ENCODE peak calls at places on chromosomes 13 and 19, in six cellular contexts. One of them, this sample, is unnamed.

GRCh38 chr13:101691326-101691725 is 238.9 kb downstream of the ITGBL1 start:
- DNase-seq in lower leg skin: no peak
- DNase-seq in ovary: no peak
- DNase-seq in IMR-90: no peak
- DNase-seq in body of pancreas: no peak
- DNase-seq in esophagus squamous epithelium: no peak
- DNase-seq in this sample: no peak

GRCh38 chr13:93922063-93922462 is 557.4 kb downstream of the DCT start:
- DNase-seq in esophagus squamous epithelium: no peak
- DNase-seq in IMR-90: no peak
- DNase-seq in body of pancreas: no peak
- DNase-seq in lower leg skin: no peak
- DNase-seq in ovary: no peak
- DNase-seq in this sample: no peak

GRCh38 chr13:42119091-42119490 is 70.6 kb downstream of the DGKH start:
- DNase-seq in body of pancreas: no peak
- DNase-seq in esophagus squamous epithelium: no peak
- DNase-seq in ovary: no peak
- DNase-seq in lower leg skin: no peak
- DNase-seq in IMR-90: no peak
- DNase-seq in this sample: no peak

GRCh38 chr19:14371321-14371821 is 9.9 kb upstream of the ADGRE5 start:
- DNase-seq in lower leg skin: no peak
- DNase-seq in body of pancreas: no peak
- DNase-seq in esophagus squamous epithelium: no peak
- DNase-seq in ovary: no peak
- DNase-seq in IMR-90: no peak
- DNase-seq in this sample: no peak

GRCh38 chr19:44687898-44688297 is 11.1 kb upstream of the CEACAM16 start:
- DNase-seq in IMR-90: no peak
- DNase-seq in ovary: no peak
- DNase-seq in body of pancreas: no peak
- DNase-seq in lower leg skin: no peak
- DNase-seq in esophagus squamous epithelium: no peak
- DNase-seq in this sample: no peak

GRCh38 chr19:51626675-51627074 is 3.5 kb downstream of the SIGLEC5 start:
- DNase-seq in lower leg skin: no peak
- DNase-seq in body of pancreas: no peak
- DNase-seq in ovary: no peak
- DNase-seq in esophagus squamous epithelium: no peak
- DNase-seq in IMR-90: no peak
- DNase-seq in this sample: no peak

GRCh38 chr19:50431343-50432220 is 1.1 kb upstream of the MYBPC2 start:
- DNase-seq in lower leg skin: peak; percentile 78
- DNase-seq in ovary: peak; percentile 90
- DNase-seq in esophagus squamous epithelium: no peak
- DNase-seq in body of pancreas: peak; percentile 86
- DNase-seq in IMR-90: peak; percentile 57
- DNase-seq in this sample: peak; percentile 92

GRCh38 chr13:112696869-112697465 is 7.1 kb downstream of the ATP11A start:
- DNase-seq in esophagus squamous epithelium: no peak
- DNase-seq in lower leg skin: no peak
- DNase-seq in body of pancreas: no peak
- DNase-seq in IMR-90: no peak
- DNase-seq in ovary: peak; percentile 14
- DNase-seq in this sample: no peak

GRCh38 chr13:67175836-67176235 is 54.3 kb downstream of the PCDH9 start:
- DNase-seq in esophagus squamous epithelium: no peak
- DNase-seq in lower leg skin: no peak
- DNase-seq in IMR-90: no peak
- DNase-seq in ovary: no peak
- DNase-seq in body of pancreas: no peak
- DNase-seq in this sample: no peak

GRCh38 chr19:49017666-49018351 is 918 bp upstream of the LHB start:
- DNase-seq in IMR-90: peak; percentile 45
- DNase-seq in body of pancreas: peak; percentile 59
- DNase-seq in ovary: peak; percentile 54
- DNase-seq in esophagus squamous epithelium: no peak
- DNase-seq in lower leg skin: no peak
- DNase-seq in this sample: peak; percentile 59

GRCh38 chr19:49014123-49014869 is 2.6 kb downstream of the LHB start:
- DNase-seq in lower leg skin: no peak
- DNase-seq in esophagus squamous epithelium: no peak
- DNase-seq in body of pancreas: no peak
- DNase-seq in IMR-90: peak; percentile 40
- DNase-seq in ovary: no peak
- DNase-seq in this sample: no peak

GRCh38 chr19:49014870-49015255 is 2.0 kb downstream of the LHB start:
- DNase-seq in IMR-90: no peak
- DNase-seq in lower leg skin: no peak
- DNase-seq in ovary: no peak
- DNase-seq in body of pancreas: no peak
- DNase-seq in esophagus squamous epithelium: no peak
- DNase-seq in this sample: no peak

GRCh38 chr19:49017041-49017665 is at the start of gene LHB:
- DNase-seq in esophagus squamous epithelium: no peak
- DNase-seq in body of pancreas: no peak
- DNase-seq in IMR-90: no peak
- DNase-seq in lower leg skin: no peak
- DNase-seq in ovary: no peak
- DNase-seq in this sample: no peak

GRCh38 chr19:49016067-49016839 is 638 bp downstream of the LHB start:
- DNase-seq in body of pancreas: no peak
- DNase-seq in esophagus squamous epithelium: no peak
- DNase-seq in lower leg skin: no peak
- DNase-seq in IMR-90: no peak
- DNase-seq in ovary: no peak
- DNase-seq in this sample: no peak
- TF ChIP-seq POLR2A in body of pancreas: no peak
- TF ChIP-seq POLR2A in esophagus squamous epithelium: no peak
- TF ChIP-seq POLR2A in lower leg skin: no peak
- TF ChIP-seq POLR2A in IMR-90: no peak
- TF ChIP-seq POLR2A in ovary: no peak
- TF ChIP-seq POLR2A in this sample: no peak

GRCh38 chr13:27251166-27252088 is at the start of gene RPL21:
- DNase-seq in lower leg skin: peak; percentile 96
- DNase-seq in ovary: peak; percentile 94
- DNase-seq in IMR-90: peak; percentile 99
- DNase-seq in esophagus squamous epithelium: peak; percentile 80
- DNase-seq in body of pancreas: peak; percentile 96
- DNase-seq in this sample: peak; percentile 57
- TF ChIP-seq POLR2A in lower leg skin: no peak
- TF ChIP-seq POLR2A in ovary: peak; percentile 75
- TF ChIP-seq POLR2A in IMR-90: peak; percentile 95
- TF ChIP-seq POLR2A in esophagus squamous epithelium: no peak
- TF ChIP-seq POLR2A in body of pancreas: peak; percentile 91
- TF ChIP-seq POLR2A in this sample: peak; percentile 72

DNA sequence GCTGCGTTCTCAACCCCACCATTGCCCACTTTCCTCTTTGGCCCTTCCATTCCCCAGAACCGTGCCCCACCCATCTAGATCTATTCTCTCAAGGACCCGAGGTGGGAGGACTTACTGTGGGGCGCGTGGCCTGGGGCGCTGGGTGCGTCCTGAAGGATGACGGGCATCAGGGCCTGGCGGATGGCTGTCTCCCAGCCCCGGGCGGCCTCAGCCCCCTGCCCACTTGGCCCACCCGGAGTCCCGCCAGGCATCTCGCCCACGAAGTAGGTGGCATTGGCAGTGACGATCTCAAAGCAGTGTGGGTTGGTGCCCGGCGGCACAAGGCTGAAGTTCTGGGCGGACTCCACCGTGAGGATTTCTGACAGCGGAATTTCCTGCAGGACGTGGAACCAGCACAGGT is 23.2 kb downstream of the PRKD2 start:
- DNase-seq in ovary: no peak
- DNase-seq in esophagus squamous epithelium: no peak
- DNase-seq in IMR-90: no peak
- DNase-seq in lower leg skin: no peak
- DNase-seq in body of pancreas: no peak
- DNase-seq in this sample: no peak
- TF ChIP-seq POLR2A in ovary: no peak
- TF ChIP-seq POLR2A in esophagus squamous epithelium: no peak
- TF ChIP-seq POLR2A in IMR-90: no peak
- TF ChIP-seq POLR2A in lower leg skin: no peak
- TF ChIP-seq POLR2A in body of pancreas: no peak
- TF ChIP-seq POLR2A in this sample: no peak

GRCh38 chr19:49114630-49115363 is 627 bp downstream of the LIN7B start:
- DNase-seq in IMR-90: peak; percentile 33
- DNase-seq in lower leg skin: peak; percentile 52
- DNase-seq in esophagus squamous epithelium: no peak
- DNase-seq in body of pancreas: peak; percentile 73
- DNase-seq in ovary: peak; percentile 76
- DNase-seq in this sample: no peak
- TF ChIP-seq POLR2A in IMR-90: no peak
- TF ChIP-seq POLR2A in lower leg skin: no peak
- TF ChIP-seq POLR2A in esophagus squamous epithelium: no peak
- TF ChIP-seq POLR2A in body of pancreas: no peak
- TF ChIP-seq POLR2A in ovary: no peak
- TF ChIP-seq POLR2A in this sample: no peak

GRCh38 chr13:19960673-19961015 is 2.1 kb downstream of the ZMYM2 start:
- DNase-seq in IMR-90: no peak
- DNase-seq in body of pancreas: no peak
- DNase-seq in ovary: no peak
- DNase-seq in lower leg skin: no peak
- DNase-seq in esophagus squamous epithelium: no peak
- DNase-seq in this sample: no peak

GRCh38 chr13:19958119-19959111 is at the start of gene ZMYM2:
- DNase-seq in body of pancreas: peak; percentile 99
- DNase-seq in lower leg skin: peak; percentile 97
- DNase-seq in esophagus squamous epithelium: peak; percentile 78
- DNase-seq in ovary: peak; percentile 100
- DNase-seq in IMR-90: peak; percentile 95
- DNase-seq in this sample: peak; percentile 82

GRCh38 chr13:19959141-19959830 is 759 bp downstream of the ZMYM2 start:
- DNase-seq in body of pancreas: peak; percentile 63
- DNase-seq in ovary: peak; percentile 74
- DNase-seq in lower leg skin: peak; percentile 48
- DNase-seq in esophagus squamous epithelium: peak; percentile 7
- DNase-seq in IMR-90: peak; percentile 39
- DNase-seq in this sample: peak; percentile 35

GRCh38 chr13:19961484-19961883 is 3.0 kb downstream of the ZMYM2 start:
- DNase-seq in body of pancreas: no peak
- DNase-seq in lower leg skin: no peak
- DNase-seq in ovary: no peak
- DNase-seq in esophagus squamous epithelium: no peak
- DNase-seq in IMR-90: no peak
- DNase-seq in this sample: no peak

GRCh38 chr13:19959831-19960672 is 1.5 kb downstream of the ZMYM2 start:
- DNase-seq in IMR-90: peak; percentile 90
- DNase-seq in body of pancreas: peak; percentile 89
- DNase-seq in ovary: peak; percentile 79
- DNase-seq in lower leg skin: peak; percentile 84
- DNase-seq in esophagus squamous epithelium: peak; percentile 73
- DNase-seq in this sample: peak; percentile 69
- TF ChIP-seq POLR2A in IMR-90: no peak
- TF ChIP-seq POLR2A in body of pancreas: peak; percentile 76
- TF ChIP-seq POLR2A in ovary: peak; percentile 14
- TF ChIP-seq POLR2A in lower leg skin: no peak
- TF ChIP-seq POLR2A in esophagus squamous epithelium: no peak
- TF ChIP-seq POLR2A in this sample: no peak

GRCh38 chr19:18278521-18279265 is 2.7 kb downstream of the JUND start:
- DNase-seq in ovary: peak; percentile 62
- DNase-seq in esophagus squamous epithelium: no peak
- DNase-seq in body of pancreas: peak; percentile 60
- DNase-seq in lower leg skin: no peak
- DNase-seq in IMR-90: no peak
- DNase-seq in this sample: no peak
- TF ChIP-seq POLR2A in ovary: peak; percentile 19
- TF ChIP-seq POLR2A in esophagus squamous epithelium: no peak
- TF ChIP-seq POLR2A in body of pancreas: peak; percentile 24
- TF ChIP-seq POLR2A in lower leg skin: no peak
- TF ChIP-seq POLR2A in IMR-90: no peak
- TF ChIP-seq POLR2A in this sample: no peak

This sample was measured in H54.